ENCODE peak calls at places on chromosomes 7 and 10, in nine cellular contexts. Q is uterus; M is stomach; D is HepG2; T is colonic mucosa; F is gastrocnemius medialis; J is small intestine; B is CD8-positive, alpha-beta T cell; I is left ventricle myocardium inferior. C is an unnamed sample. For H3K27me3 and H3K4me1, the result is how much of the 10 kb centered on the place peaks cover.

GRCh38 chr10:33274096-33274785 is 60.2 kb downstream of the NRP1 start:
- DNase-seq in Q (no peak), M (no peak), D (no peak), T (no peak), F (no peak), J (no peak), B (no peak), I (no peak), C (no peak)

GRCh38 chr10:35876248-35876647 is 234.2 kb upstream of the FZD8 start:
- DNase-seq in Q (no peak), M (no peak), D (no peak), T (no peak), F (no peak), J (no peak), B (no peak), I (no peak), C (no peak)

GRCh38 chr7:80468931-80469714 is 42.7 kb downstream of the GNAT3 start:
- DNase-seq in Q (no peak), M (no peak), D (no peak), T (no peak), F (no peak), J (no peak), B (no peak), I (no peak), C (no peak)

GRCh38 chr7:143120696-143121405 is 11.0 kb upstream of the PIP start:
- DNase-seq in Q (no peak), M (no peak), D (no peak), T (no peak), F (no peak), J (no peak), B (no peak), I (no peak), C (no peak)

GRCh38 chr7:53811555-53812079 is 730.6 kb upstream of the VSTM2A start:
- DNase-seq in Q (no peak), M (no peak), D (no peak), T (no peak), F (no peak), J (no peak), B (no peak), I (no peak), C (no peak)

GRCh38 chr10:7409045-7409731 is 1.6 kb downstream of the SFMBT2 start:
- DNase-seq in Q (peak), M (no peak), D (no peak), T (peak), F (peak), J (no peak), B (no peak), I (peak), C (peak)

GRCh38 chr7:97381815-97382214 is 264.3 kb downstream of the SDHAF3 start:
- DNase-seq in Q (no peak), M (no peak), D (no peak), T (no peak), F (no peak), J (no peak), B (no peak), I (no peak), C (no peak)

GRCh38 chr7:100484636-100485114 is 948 bp downstream of the NYAP1 start:
- DNase-seq in Q (no peak), M (no peak), D (no peak), T (no peak), F (no peak), J (no peak), B (no peak), I (no peak), C (no peak)

GRCh38 chr10:62708569-62708968 is 96.0 kb upstream of the ADO start:
- DNase-seq in Q (no peak), M (no peak), D (no peak), T (no peak), F (no peak), J (no peak), B (no peak), I (no peak), C (no peak)

GRCh38 chr7:23117841-23118240 is 12.3 kb downstream of the KLHL7 start:
- DNase-seq in Q (no peak), M (no peak), D (no peak), T (no peak), F (no peak), J (no peak), B (no peak), I (no peak), C (no peak)

GRCh38 chr7:70568674-70569334 is 563.1 kb upstream of the GALNT17 start:
- DNase-seq in Q (no peak), M (peak), D (no peak), T (peak), F (peak), J (peak), B (no peak), I (peak), C (no peak)

GRCh38 chr7:110001254-110001938 is 1089.5 kb upstream of the LRRN3 start:
- DNase-seq in Q (no peak), M (no peak), D (no peak), T (no peak), F (no peak), J (no peak), B (no peak), I (no peak), C (no peak)

GRCh38 chr10:850093-850492 is 81.4 kb downstream of the LARP4B start:
- DNase-seq in Q (no peak), M (no peak), D (no peak), T (no peak), F (no peak), J (no peak), B (no peak), I (no peak), C (no peak)

GRCh38 chr7:2162959-2163358 is 69.8 kb downstream of the MAD1L1 start:
- DNase-seq in Q (no peak), M (no peak), D (no peak), T (no peak), F (peak), J (no peak), B (no peak), I (no peak), C (no peak)

GRCh38 chr7:90595341-90595800 is 750 bp upstream of the CDK14 start:
- DNase-seq in Q (no peak), M (no peak), D (no peak), T (peak), F (no peak), J (no peak), B (no peak), I (no peak), C (no peak)

GRCh38 chr7:129665013-129665401 is 53.5 kb downstream of the NRF1 start:
- DNase-seq in Q (no peak), M (no peak), D (no peak), T (no peak), F (no peak), J (no peak), B (no peak), I (no peak), C (no peak)

GRCh38 chr7:114835303-114835702 is 86.6 kb upstream of the MDFIC start:
- DNase-seq in Q (no peak), M (no peak), D (no peak), T (no peak), F (no peak), J (no peak), B (no peak), I (no peak), C (no peak)

GRCh38 chr7:78167825-78168224 is 369.3 kb downstream of the PHTF2 start:
- DNase-seq in Q (no peak), M (no peak), D (no peak), T (no peak), F (no peak), J (no peak), B (no peak), I (no peak), C (no peak)

GRCh38 chr10:4720463-4720862 is 105.5 kb upstream of the AKR1E2 start:
- DNase-seq in Q (no peak), M (no peak), D (no peak), T (no peak), F (no peak), J (no peak), B (no peak), I (no peak), C (no peak)

GRCh38 chr7:102872460-102872859 is 40.3 kb upstream of the LRRC17 start:
- DNase-seq in Q (no peak), M (no peak), D (no peak), T (no peak), F (no peak), J (no peak), B (no peak), I (no peak), C (no peak)

GRCh38 chr10:29304259-29305030 is 15.6 kb downstream of the LYZL1 start:
- DNase-seq in Q (peak), M (peak), D (peak), T (peak), F (peak), J (peak), B (no peak), I (peak), C (no peak)

GRCh38 chr7:66186991-66187390 is 18.1 kb upstream of the TPST1 start:
- DNase-seq in Q (no peak), M (no peak), D (no peak), T (no peak), F (no peak), J (no peak), B (no peak), I (no peak), C (no peak)

GRCh38 chr7:43520201-43520600 is 62.7 kb upstream of the STK17A start:
- DNase-seq in Q (no peak), M (no peak), D (no peak), T (no peak), F (no peak), J (no peak), B (no peak), I (no peak), C (no peak)

GRCh38 chr7:149883452-149883861 is 9.7 kb downstream of the ATP6V0E2 start:
- DNase-seq in Q (peak), M (peak), D (peak), T (peak), F (no peak), J (peak), B (no peak), I (peak), C (no peak)

GRCh38 chr7:156998988-156999610 is 11.4 kb downstream of the MNX1 start:
- DNase-seq in Q (no peak), M (peak), D (no peak), T (peak), F (no peak), J (no peak), B (no peak), I (no peak), C (no peak)

DNA sequence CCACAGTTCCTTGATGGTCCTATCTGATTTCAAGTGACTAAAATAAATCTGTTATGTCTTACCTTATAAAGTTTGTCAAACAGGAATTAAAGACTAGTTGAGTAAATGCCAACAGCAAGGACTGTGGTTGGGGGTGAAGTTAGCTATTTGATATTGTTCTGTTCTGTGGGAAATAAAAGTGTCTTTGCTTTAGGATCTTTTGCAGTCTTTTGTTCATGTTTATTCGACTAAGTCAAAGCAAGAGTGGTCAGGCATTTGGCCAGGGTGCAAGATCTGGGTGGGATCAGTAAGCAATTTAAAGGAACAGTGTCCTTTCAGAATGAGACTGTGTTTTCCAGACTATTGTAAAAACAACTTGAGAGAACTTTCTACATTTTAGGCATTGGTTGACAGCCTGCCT is at the start of gene COL28A1:
- DNase-seq in Q (no peak), M (no peak), D (no peak), T (no peak), F (no peak), J (no peak), B (no peak), I (no peak), C (no peak)
- H3K27me3 ChIP-seq in Q (under half), M (under half), D (under half), T (under half), F (under half), J (under half), B (under half), I (under half), C (under half)

DNA sequence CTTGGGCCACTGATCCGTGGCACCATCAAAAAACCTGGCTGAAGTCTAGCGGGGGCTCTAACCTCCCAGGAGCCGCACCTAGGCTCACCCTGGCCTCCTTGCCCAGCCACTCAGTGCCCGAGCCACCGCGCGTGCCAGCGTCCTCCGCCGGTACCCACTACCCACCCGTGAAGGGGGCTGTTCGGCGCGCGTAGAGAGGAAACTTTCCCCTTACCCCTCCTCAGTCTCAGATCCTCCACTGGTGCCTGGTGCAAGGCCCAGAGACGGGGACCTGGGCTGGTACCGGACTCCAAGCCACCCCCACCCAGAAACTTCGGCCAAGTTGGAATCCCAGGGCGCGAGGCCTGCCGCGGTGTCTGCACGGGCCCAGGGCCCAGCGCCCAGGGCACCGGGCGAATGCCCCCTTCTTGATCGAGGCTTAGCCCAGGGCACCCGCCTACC is 3.5 kb upstream of the EBF3 start:
- DNase-seq in Q (no peak), M (no peak), D (no peak), T (no peak), F (no peak), J (no peak), B (no peak), I (no peak), C (no peak)
- H3K4me1 ChIP-seq in Q (under half), M (half or more), D (under half), T (under half), F (under half), J (under half), B (under half), I (half or more), C (under half)

GRCh38 chr10:12382157-12382548 is 32.8 kb downstream of the CAMK1D start:
- DNase-seq in Q (no peak), M (no peak), D (no peak), T (no peak), F (no peak), J (no peak), B (no peak), I (no peak), C (no peak)

GRCh38 chr10:12382956-12383531 is 33.7 kb downstream of the CAMK1D start:
- DNase-seq in Q (no peak), M (no peak), D (no peak), T (no peak), F (no peak), J (no peak), B (no peak), I (no peak), C (no peak)

GRCh38 chr10:12384906-12385305 is 35.6 kb downstream of the CAMK1D start:
- DNase-seq in Q (no peak), M (no peak), D (no peak), T (no peak), F (no peak), J (no peak), B (no peak), I (no peak), C (no peak)

GRCh38 chr10:12380999-12381398 is 31.7 kb downstream of the CAMK1D start:
- DNase-seq in Q (no peak), M (no peak), D (no peak), T (peak), F (no peak), J (no peak), B (no peak), I (no peak), C (no peak)

DNA sequence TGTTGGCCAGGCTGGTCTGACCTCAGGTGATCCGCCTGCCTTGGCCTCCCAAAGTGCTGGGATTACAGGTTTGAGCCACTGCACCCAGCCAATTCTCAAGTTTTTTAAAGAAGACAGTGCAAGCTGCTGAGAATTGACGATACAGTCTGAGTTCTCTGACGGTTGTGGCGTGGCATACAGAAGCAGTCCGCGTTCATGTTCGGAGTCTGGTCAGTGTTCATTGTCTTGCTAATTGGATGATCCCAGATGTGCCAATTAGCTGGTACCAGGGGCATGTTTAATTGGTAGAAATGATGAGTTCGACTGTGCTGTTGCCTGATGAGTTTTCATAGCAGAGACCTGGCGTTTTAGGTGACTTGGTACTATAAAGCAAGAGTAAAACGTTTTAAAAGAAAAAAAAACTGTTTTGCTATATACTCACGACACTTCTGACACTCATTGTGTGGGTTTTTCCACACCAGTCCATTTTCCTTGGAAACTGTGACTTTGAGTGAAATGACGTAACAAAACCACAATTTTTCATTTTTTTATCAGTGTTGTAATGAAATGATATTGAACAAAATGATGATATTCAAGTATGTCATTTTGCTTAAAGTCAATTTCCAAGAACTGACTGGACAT is 32.3 kb downstream of the CAMK1D start:
- DNase-seq in Q (no peak), M (no peak), D (no peak), T (no peak), F (no peak), J (no peak), B (no peak), I (no peak), C (no peak)
- H3K27me3 ChIP-seq in Q (under half), M (under half), D (under half), T (under half), F (under half), J (under half), B (under half), I (under half), C (under half)

DNA sequence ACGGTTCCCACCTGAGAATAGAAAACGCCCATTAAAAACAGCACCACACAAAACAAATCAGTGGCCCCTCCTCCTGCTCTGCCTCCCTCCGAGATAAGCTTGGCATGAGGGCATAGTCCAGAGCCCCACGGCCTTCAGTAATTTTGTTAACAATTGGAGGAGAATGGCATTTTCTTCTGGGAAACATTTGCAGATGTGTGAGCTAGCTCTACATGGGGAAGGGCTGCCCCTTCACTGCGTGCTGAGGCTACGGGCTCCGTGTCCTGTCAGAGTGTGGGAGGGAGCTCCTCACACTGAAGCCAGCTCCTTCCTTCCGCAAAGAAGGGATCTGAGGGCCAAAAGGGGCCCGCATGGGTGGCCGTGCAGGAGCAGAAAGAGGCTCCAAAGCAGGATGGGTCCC is 15.2 kb downstream of the GRK5 start:
- DNase-seq in Q (no peak), M (peak), D (peak), T (no peak), F (no peak), J (peak), B (no peak), I (no peak), C (no peak)
- H3K4me1 ChIP-seq in Q (under half), M (half or more), D (half or more), T (under half), F (under half), J (under half), B (under half), I (half or more), C (under half)

DNA sequence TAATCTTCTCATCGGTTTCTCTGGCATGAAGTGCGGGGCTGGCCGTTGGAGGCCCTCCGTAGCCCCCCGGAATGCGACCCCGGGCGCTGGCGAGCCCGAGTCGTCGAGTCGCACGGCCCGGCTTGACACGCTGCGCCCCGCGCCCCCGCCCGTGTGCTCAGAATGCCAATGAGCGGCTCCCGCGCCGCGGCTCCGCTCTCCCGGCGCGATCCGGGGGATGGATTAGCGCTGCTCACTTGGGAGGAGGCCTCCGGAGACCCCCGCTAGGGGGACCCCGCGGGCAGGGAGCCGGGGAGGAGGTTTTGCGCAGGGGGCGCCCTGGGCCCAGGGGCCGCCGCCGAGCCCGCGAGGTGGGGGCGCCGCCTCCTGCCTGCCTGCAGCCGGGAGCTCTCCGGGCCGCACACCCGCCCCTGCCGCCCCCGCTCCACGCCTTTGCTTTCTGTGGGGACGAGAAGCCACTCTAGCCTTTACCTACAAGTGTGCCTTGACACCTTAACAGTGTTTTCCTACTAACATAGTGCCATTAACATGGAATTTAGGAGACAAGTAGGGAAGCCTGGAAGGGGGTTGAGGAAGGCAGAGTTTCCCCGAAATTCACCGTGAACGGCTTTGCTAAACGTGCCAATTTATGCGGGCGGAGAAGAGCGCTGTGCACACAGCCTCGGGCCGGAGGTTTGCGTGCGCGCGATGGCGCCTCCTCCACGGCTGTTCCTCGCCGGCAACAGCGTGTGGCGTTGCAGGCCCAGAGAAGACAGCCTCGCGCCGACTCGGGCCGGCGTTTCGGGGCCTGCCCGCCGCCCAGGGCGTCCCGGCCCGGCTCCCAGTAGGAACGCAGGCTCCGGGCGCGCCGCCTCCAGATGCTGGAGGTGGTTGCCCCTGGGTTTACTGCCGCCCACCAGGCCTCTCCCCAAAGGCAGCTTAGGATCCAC is 7.1 kb downstream of the SHH start:
- DNase-seq in Q (no peak), M (peak), D (no peak), T (peak), F (no peak), J (no peak), B (peak), I (peak), C (peak)
- H3K27me3 ChIP-seq in Q (under half), M (half or more), D (under half), T (under half), F (half or more), J (under half), B (under half), I (half or more), C (half or more)

GRCh38 chr7:130951303-130951975 is 217.4 kb upstream of the KLF14 start:
- DNase-seq in Q (no peak), M (no peak), D (no peak), T (no peak), F (no peak), J (no peak), B (no peak), I (no peak), C (peak)

GRCh38 chr7:130950054-130950453 is 216.0 kb upstream of the KLF14 start:
- DNase-seq in Q (no peak), M (no peak), D (no peak), T (no peak), F (no peak), J (no peak), B (no peak), I (no peak), C (no peak)

GRCh38 chr7:130951976-130952313 is 217.9 kb upstream of the KLF14 start:
- DNase-seq in Q (no peak), M (no peak), D (no peak), T (no peak), F (no peak), J (no peak), B (no peak), I (no peak), C (no peak)

GRCh38 chr7:130949550-130949949 is 215.5 kb upstream of the KLF14 start:
- DNase-seq in Q (no peak), M (no peak), D (no peak), T (no peak), F (no peak), J (no peak), B (no peak), I (no peak), C (no peak)

DNA sequence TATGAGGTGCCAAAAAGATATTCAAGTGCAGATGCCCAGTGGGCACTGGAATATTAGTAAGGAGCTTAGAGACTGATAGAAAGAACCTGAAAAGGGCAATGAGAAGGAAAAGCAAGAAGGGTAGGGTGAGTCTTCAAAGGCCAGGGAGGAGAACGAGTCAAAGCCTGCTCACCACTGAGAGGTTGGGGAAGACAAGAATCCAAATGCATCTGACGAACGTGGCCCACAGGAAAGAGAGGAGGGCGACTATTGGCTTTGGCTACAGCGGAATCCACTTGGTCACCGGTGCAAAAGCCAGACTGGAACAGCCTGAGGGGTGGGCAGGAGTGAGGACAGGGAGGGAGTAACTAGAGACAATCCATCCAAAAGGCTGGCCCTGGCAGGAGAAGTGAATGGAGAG is 216.7 kb upstream of the KLF14 start:
- DNase-seq in Q (no peak), M (no peak), D (no peak), T (no peak), F (no peak), J (no peak), B (no peak), I (no peak), C (no peak)
- H3K4me1 ChIP-seq in Q (under half), M (half or more), D (under half), T (under half), F (half or more), J (under half), B (half or more), I (half or more), C (half or more)

C was measured in effector memory CD4-positive, alpha-beta T cell.